ENCODE peak calls at places on chromosomes 11 and 22, in eight cellular contexts. Y is vagina, S is mucosa of descending colon, M is fibroblast of lung, N is neural progenitor cell, Q is PC-9, B is cardiac muscle cell, P is mammary epithelial cell. C is an unnamed sample. For H3K4me1, the result is how much of the 10 kb centered on the place peaks cover.

GRCh38 chr11:16879690-16880089 is 134.5 kb downstream of the PLEKHA7 start:
- DNase-seq in Y (no peak), S (no peak), M (no peak), N (no peak), Q (no peak), B (no peak), P (no peak), C (no peak)

GRCh38 chr11:114477946-114478537 is 38.8 kb downstream of the REXO2 start:
- DNase-seq in Y (no peak), S (no peak), M (no peak), N (no peak), Q (no peak), B (no peak), P (no peak), C (no peak)

GRCh38 chr11:121366970-121367369 is 74.4 kb downstream of the SC5D start:
- DNase-seq in Y (no peak), S (peak), M (no peak), N (no peak), Q (no peak), B (peak), P (no peak), C (no peak)

GRCh38 chr11:114448749-114449484 is 9.7 kb downstream of the REXO2 start:
- DNase-seq in Y (no peak), S (no peak), M (peak), N (no peak), Q (no peak), B (no peak), P (no peak), C (no peak)

GRCh38 chr22:37165066-37165465 is 15.3 kb upstream of the IL2RB start:
- DNase-seq in Y (no peak), S (no peak), M (no peak), N (no peak), Q (no peak), B (no peak), P (no peak), C (peak)

GRCh38 chr11:1827931-1828330 is 6.9 kb upstream of the SYT8 start:
- DNase-seq in Y (no peak), S (no peak), M (no peak), N (no peak), Q (no peak), B (no peak), P (no peak), C (no peak)

GRCh38 chr22:19723990-19724827 is 870 bp downstream of the GP1BB start:
- DNase-seq in Y (no peak), S (no peak), M (no peak), N (peak), Q (no peak), B (peak), P (no peak), C (no peak)

GRCh38 chr11:71302911-71303310 is 50.5 kb upstream of the SHANK2 start:
- DNase-seq in Y (peak), S (no peak), M (no peak), N (no peak), Q (peak), B (no peak), P (no peak), C (peak)

GRCh38 chr11:121318848-121319834 is 26.6 kb downstream of the SC5D start:
- DNase-seq in Y (no peak), S (peak), M (peak), N (peak), Q (no peak), B (peak), P (peak), C (no peak)

GRCh38 chr22:44270556-44270880 is 42.2 kb downstream of the SHISAL1 start:
- DNase-seq in Y (no peak), S (no peak), M (no peak), N (no peak), Q (no peak), B (no peak), P (no peak), C (peak)

GRCh38 chr22:20237480-20238440 is 30.4 kb downstream of the RTN4R start:
- DNase-seq in Y (no peak), S (no peak), M (no peak), N (no peak), Q (no peak), B (no peak), P (peak), C (peak)

GRCh38 chr11:2398664-2399355 is 1.7 kb upstream of the TSSC4 start:
- DNase-seq in Y (no peak), S (no peak), M (no peak), N (no peak), Q (no peak), B (no peak), P (no peak), C (no peak)

GRCh38 chr11:117851091-117851490 is 25.4 kb downstream of the FXYD6 start:
- DNase-seq in Y (no peak), S (no peak), M (peak), N (peak), Q (no peak), B (no peak), P (no peak), C (no peak)

GRCh38 chr22:25942989-25943411 is 201.0 kb downstream of the MYO18B start:
- DNase-seq in Y (no peak), S (no peak), M (no peak), N (no peak), Q (no peak), B (no peak), P (no peak), C (no peak)

GRCh38 chr11:125410091-125410490 is 86.0 kb downstream of the FEZ1 start:
- DNase-seq in Y (no peak), S (no peak), M (no peak), N (peak), Q (no peak), B (no peak), P (peak), C (peak)

GRCh38 chr11:11843642-11844041 is 1.9 kb downstream of the USP47 start:
- DNase-seq in Y (no peak), S (no peak), M (no peak), N (no peak), Q (no peak), B (no peak), P (no peak), C (no peak)

GRCh38 chr11:85694385-85694980 is 8.5 kb upstream of the CCDC89 start:
- DNase-seq in Y (no peak), S (peak), M (peak), N (peak), Q (peak), B (peak), P (peak), C (no peak)

GRCh38 chr22:24035296-24035695 is 24.2 kb downstream of the CABIN1 start:
- DNase-seq in Y (peak), S (no peak), M (no peak), N (no peak), Q (no peak), B (no peak), P (no peak), C (no peak)

GRCh38 chr11:27201454-27202302 is 161.1 kb downstream of the BBOX1 start:
- DNase-seq in Y (peak), S (peak), M (peak), N (no peak), Q (peak), B (peak), P (peak), C (no peak)

GRCh38 chr22:40605676-40606250 is 30.8 kb downstream of the MRTFA start:
- DNase-seq in Y (no peak), S (no peak), M (peak), N (no peak), Q (peak), B (no peak), P (no peak), C (no peak)

GRCh38 chr11:74024630-74025029 is 15.7 kb upstream of the UCP3 start:
- DNase-seq in Y (no peak), S (peak), M (peak), N (no peak), Q (no peak), B (no peak), P (peak), C (no peak)

GRCh38 chr22:44193537-44193896 is 12.8 kb downstream of the PARVG start:
- DNase-seq in Y (no peak), S (no peak), M (no peak), N (no peak), Q (peak), B (no peak), P (peak), C (no peak)

GRCh38 chr22:25461301-25461700 is 103.2 kb upstream of the GRK3 start:
- DNase-seq in Y (no peak), S (no peak), M (no peak), N (no peak), Q (no peak), B (no peak), P (no peak), C (no peak)

GRCh38 chr11:63476618-63477017 is 14.3 kb downstream of the PLAAT5 start:
- DNase-seq in Y (no peak), S (no peak), M (no peak), N (no peak), Q (no peak), B (no peak), P (no peak), C (no peak)

GRCh38 chr11:115488945-115489344 is 15.3 kb downstream of the CADM1 start:
- DNase-seq in Y (no peak), S (no peak), M (peak), N (no peak), Q (peak), B (no peak), P (peak), C (no peak)

GRCh38 chr11:12122083-12122482 is 11.7 kb downstream of the MICAL2 start:
- DNase-seq in Y (no peak), S (no peak), M (no peak), N (peak), Q (no peak), B (no peak), P (no peak), C (no peak)

GRCh38 chr11:111634981-111635705 is 32.9 kb downstream of the SIK2 start:
- DNase-seq in Y (no peak), S (no peak), M (peak), N (no peak), Q (no peak), B (no peak), P (peak), C (no peak)

GRCh38 chr11:70138403-70138802 is 60.3 kb downstream of the ANO1 start:
- DNase-seq in Y (no peak), S (no peak), M (no peak), N (no peak), Q (no peak), B (no peak), P (no peak), C (no peak)

GRCh38 chr11:71947498-71947897 is 18.7 kb downstream of the RNF121 start:
- DNase-seq in Y (no peak), S (no peak), M (peak), N (no peak), Q (no peak), B (no peak), P (peak), C (no peak)

GRCh38 chr11:83042966-83043711 is 28.6 kb downstream of the RAB30 start:
- DNase-seq in Y (no peak), S (no peak), M (peak), N (no peak), Q (no peak), B (no peak), P (peak), C (no peak)

GRCh38 chr11:4076774-4077173 is 17.8 kb upstream of the RRM1 start:
- DNase-seq in Y (no peak), S (no peak), M (no peak), N (no peak), Q (no peak), B (no peak), P (no peak), C (no peak)
- H3K4me1 ChIP-seq in Y (under half), S (under half), M (under half), N (under half), Q (under half), B (under half), P (under half), C (under half)

DNA sequence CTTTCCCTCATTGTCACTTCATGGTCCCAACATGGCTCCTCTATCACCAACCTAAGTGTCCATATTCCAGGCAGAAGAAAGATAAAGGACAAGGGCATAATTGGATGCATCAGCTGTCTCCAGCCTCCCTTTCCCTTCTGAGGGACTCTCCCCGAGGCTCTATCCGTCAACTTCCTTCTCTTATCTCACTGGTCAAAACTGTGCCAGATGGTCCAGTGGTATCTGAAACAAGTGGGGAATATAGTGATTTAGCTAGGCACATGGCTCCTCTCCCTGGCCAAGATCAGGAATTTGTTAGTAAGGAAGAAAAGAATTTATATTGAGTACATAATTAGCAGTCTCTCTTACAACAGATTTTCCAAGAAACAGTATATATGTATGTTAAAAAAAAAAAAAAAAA is 12.6 kb upstream of the SPON1 start:
- DNase-seq in Y (peak), S (no peak), M (no peak), N (no peak), Q (no peak), B (no peak), P (no peak), C (no peak)
- TF ChIP-seq CTCF in Y (no peak), S (no peak), M (no peak), N (no peak), Q (no peak), B (peak), P (peak), C (no peak)

GRCh38 chr11:34669458-34669857 is 48.6 kb downstream of the EHF start:
- DNase-seq in Y (no peak), S (no peak), M (no peak), N (no peak), Q (no peak), B (no peak), P (no peak), C (no peak)
- H3K4me1 ChIP-seq in Y (under half), S (under half), M (under half), N (under half), Q (under half), B (under half), P (under half), C (under half)

GRCh38 chr22:31619611-31620300 is 42.3 kb downstream of the PISD start:
- DNase-seq in Y (no peak), S (no peak), M (no peak), N (no peak), Q (no peak), B (no peak), P (no peak), C (no peak)

GRCh38 chr22:31618057-31618456 is 44.0 kb downstream of the PISD start:
- DNase-seq in Y (no peak), S (no peak), M (no peak), N (no peak), Q (no peak), B (no peak), P (no peak), C (no peak)

GRCh38 chr22:31616315-31616980 is 45.6 kb downstream of the PISD start:
- DNase-seq in Y (no peak), S (peak), M (no peak), N (no peak), Q (no peak), B (no peak), P (no peak), C (peak)

GRCh38 chr22:31620756-31621480 is 41.1 kb downstream of the PISD start:
- DNase-seq in Y (no peak), S (no peak), M (no peak), N (no peak), Q (no peak), B (no peak), P (no peak), C (no peak)

GRCh38 chr22:31618471-31619176 is 43.4 kb downstream of the PISD start:
- DNase-seq in Y (no peak), S (no peak), M (no peak), N (no peak), Q (no peak), B (no peak), P (no peak), C (no peak)
- TF ChIP-seq CTCF in Y (no peak), S (no peak), M (no peak), N (no peak), Q (no peak), B (no peak), P (no peak), C (no peak)

GRCh38 chr11:695332-695605 is 247 bp upstream of the DEAF1 start:
- DNase-seq in Y (no peak), S (no peak), M (no peak), N (no peak), Q (no peak), B (no peak), P (no peak), C (no peak)
- H3K4me1 ChIP-seq in Y (under half), S (under half), M (under half), N (under half), Q (under half), B (under half), P (half or more), C (half or more)

GRCh38 chr11:78432956-78433355 is 15.3 kb upstream of the GAB2 start:
- DNase-seq in Y (no peak), S (no peak), M (no peak), N (no peak), Q (peak), B (peak), P (no peak), C (no peak)

GRCh38 chr11:78429667-78430066 is 12.0 kb upstream of the GAB2 start:
- DNase-seq in Y (no peak), S (no peak), M (no peak), N (no peak), Q (peak), B (no peak), P (no peak), C (no peak)

GRCh38 chr11:78429209-78429608 is 11.6 kb upstream of the GAB2 start:
- DNase-seq in Y (no peak), S (no peak), M (no peak), N (no peak), Q (peak), B (no peak), P (no peak), C (no peak)

GRCh38 chr11:78428773-78429172 is 11.2 kb upstream of the GAB2 start:
- DNase-seq in Y (no peak), S (no peak), M (no peak), N (no peak), Q (no peak), B (no peak), P (no peak), C (no peak)

GRCh38 chr11:78432058-78432515 is 14.5 kb upstream of the GAB2 start:
- DNase-seq in Y (no peak), S (no peak), M (peak), N (peak), Q (peak), B (peak), P (no peak), C (no peak)
- TF ChIP-seq CTCF in Y (no peak), S (no peak), M (peak), N (peak), Q (peak), B (peak), P (peak), C (peak)

DNA sequence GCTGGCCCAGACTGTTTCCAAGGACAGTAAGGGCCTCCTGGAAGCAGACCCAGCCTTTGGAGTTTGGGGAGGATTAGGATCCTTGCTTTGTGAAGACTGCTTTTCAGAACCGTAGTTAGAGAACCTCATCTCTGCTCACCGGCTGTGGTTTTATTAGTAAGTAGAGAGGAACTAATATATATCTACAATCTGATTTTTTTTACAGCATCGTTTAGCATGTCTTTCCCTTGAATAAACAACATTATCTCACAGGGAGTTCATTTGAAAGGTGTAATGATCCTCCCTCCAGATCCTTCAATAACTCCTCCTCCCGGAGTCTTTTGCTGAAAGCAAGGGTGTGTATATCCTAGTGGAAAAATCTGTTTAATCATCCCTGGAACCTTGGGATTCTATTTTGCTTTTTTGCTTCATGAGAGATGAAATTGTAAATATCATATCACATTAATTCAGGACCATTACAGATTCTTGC is 132.7 kb downstream of the DBX1 start:
- DNase-seq in Y (no peak), S (no peak), M (no peak), N (no peak), Q (no peak), B (no peak), P (no peak), C (no peak)
- H3K4me1 ChIP-seq in Y (under half), S (under half), M (under half), N (half or more), Q (half or more), B (half or more), P (half or more), C (under half)

GRCh38 chr11:119996556-119996955 is 141.4 kb downstream of the TRIM29 start:
- DNase-seq in Y (no peak), S (no peak), M (no peak), N (no peak), Q (no peak), B (no peak), P (no peak), C (no peak)

GRCh38 chr11:119995730-119996491 is 142.0 kb downstream of the TRIM29 start:
- DNase-seq in Y (no peak), S (no peak), M (no peak), N (no peak), Q (no peak), B (no peak), P (peak), C (no peak)

GRCh38 chr11:120001161-120002135 is 136.5 kb downstream of the TRIM29 start:
- DNase-seq in Y (no peak), S (no peak), M (no peak), N (peak), Q (no peak), B (no peak), P (no peak), C (no peak)

GRCh38 chr11:119993732-119994131 is 144.2 kb downstream of the TRIM29 start:
- DNase-seq in Y (peak), S (peak), M (no peak), N (no peak), Q (no peak), B (peak), P (peak), C (no peak)

GRCh38 chr11:119999220-119999619 is 138.7 kb downstream of the TRIM29 start:
- DNase-seq in Y (no peak), S (no peak), M (no peak), N (peak), Q (no peak), B (no peak), P (peak), C (no peak)
- TF ChIP-seq CTCF in Y (no peak), S (no peak), M (no peak), N (peak), Q (peak), B (peak), P (peak), C (no peak)

DNA sequence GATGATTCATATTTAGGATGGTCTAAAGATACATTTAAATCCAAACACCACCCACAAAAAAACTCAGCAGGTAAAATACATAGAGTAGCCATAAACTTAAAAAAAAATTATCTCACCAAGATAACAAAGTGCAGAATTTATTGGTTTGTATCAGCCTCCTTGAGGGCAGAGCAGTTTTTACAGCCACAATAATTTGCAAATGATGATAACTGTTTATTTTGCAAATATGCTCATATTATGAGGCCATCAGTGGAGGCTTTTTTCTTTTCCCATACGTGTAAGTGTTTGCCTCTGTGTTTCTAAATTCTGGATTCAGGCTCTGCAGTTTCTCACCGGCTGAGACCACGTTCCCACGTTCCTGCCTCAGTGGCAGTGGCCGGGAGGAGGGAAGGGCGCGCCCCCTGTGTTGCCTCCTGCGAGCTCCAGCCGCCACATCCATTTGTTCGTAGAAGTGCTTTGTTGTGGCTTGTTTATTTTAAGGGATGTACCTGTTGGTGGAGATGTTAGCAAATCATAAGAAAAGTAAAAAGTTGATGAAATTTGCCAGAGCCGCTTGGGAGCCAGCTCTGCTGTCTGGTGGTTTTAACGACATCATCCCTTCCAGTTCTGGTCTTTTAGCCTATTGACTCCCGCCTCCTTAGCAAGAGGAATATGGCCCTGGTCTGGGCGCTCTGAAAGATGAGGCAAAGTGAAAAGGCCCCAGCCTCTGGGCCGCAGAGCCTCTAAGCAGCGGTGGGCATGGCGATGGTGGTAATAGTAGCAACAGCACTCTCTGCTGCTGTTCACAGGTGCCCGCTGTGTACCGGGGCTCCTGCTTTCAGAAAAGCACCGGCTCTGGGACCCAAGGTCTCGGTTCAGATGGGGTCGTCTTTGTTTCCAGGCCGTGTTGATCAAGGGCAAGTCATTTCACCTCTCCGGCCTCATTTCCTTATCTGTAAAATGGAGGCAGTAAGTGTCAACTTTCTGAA is 66.7 kb upstream of the PPARA start:
- DNase-seq in Y (no peak), S (no peak), M (no peak), N (no peak), Q (no peak), B (no peak), P (peak), C (peak)
- H3K4me1 ChIP-seq in Y (half or more), S (half or more), M (under half), N (under half), Q (under half), B (under half), P (half or more), C (half or more)